ENCODE peak calls at places on chromosomes 2 and 18, in four cellular contexts. B is keratinocyte, Q is cardiac fibroblast, I is adrenal gland. J is an unnamed sample.

GRCh38 chr2:40665493-40666232 is 213.8 kb upstream of the SLC8A1 start:
- DNase-seq in Q (no peak), B (no peak), I (no peak), J (no peak)

GRCh38 chr18:56162871-56163270 is 475.5 kb downstream of the TXNL1 start:
- DNase-seq in B (no peak), Q (no peak), I (no peak), J (no peak)

GRCh38 chr2:23926289-23926749 is 604 bp downstream of the ATAD2B start:
- DNase-seq in Q (no peak), I (no peak), B (no peak), J (peak)

GRCh38 chr2:215427585-215427984 is 8.3 kb downstream of the FN1 start:
- DNase-seq in I (no peak), Q (peak), B (no peak), J (no peak)

GRCh38 chr18:35511833-35512232 is 14.1 kb upstream of the INO80C start:
- DNase-seq in Q (no peak), B (no peak), I (no peak), J (no peak)

GRCh38 chr2:172168917-172169346 is 66.2 kb upstream of the DLX2 start:
- DNase-seq in B (no peak), I (no peak), Q (peak), J (no peak)

GRCh38 chr18:28281400-28281799 is 104.5 kb upstream of the CDH2 start:
- DNase-seq in I (no peak), B (no peak), Q (no peak), J (no peak)

GRCh38 chr2:32008811-32009478 is 1.9 kb downstream of the MEMO1 start:
- DNase-seq in Q (peak), B (no peak), I (no peak), J (no peak)

GRCh38 chr2:42503291-42503690 is 9.5 kb upstream of the KCNG3 start:
- DNase-seq in B (no peak), I (peak), Q (no peak), J (no peak)

GRCh38 chr18:58407263-58407648 is 221.6 kb downstream of the ALPK2 start:
- DNase-seq in B (no peak), I (no peak), Q (no peak), J (no peak)

GRCh38 chr18:70288171-70288850 is 534 bp upstream of the SOCS6 start:
- DNase-seq in B (no peak), I (peak), Q (peak), J (peak)

GRCh38 chr2:105873721-105874120 is 129.0 kb downstream of the NCK2 start:
- DNase-seq in Q (peak), B (no peak), I (no peak), J (no peak)

GRCh38 chr2:207083361-207084080 is 82.2 kb downstream of the KLF7 start:
- DNase-seq in I (no peak), Q (no peak), B (no peak), J (no peak)

GRCh38 chr18:62713651-62714247 is 1.6 kb upstream of the PHLPP1 start:
- DNase-seq in B (no peak), I (no peak), Q (no peak), J (no peak)

GRCh38 chr18:7668392-7668791 is 101.3 kb downstream of the PTPRM start:
- DNase-seq in Q (no peak), B (no peak), I (no peak), J (no peak)

GRCh38 chr2:85926931-85927527 is 38.2 kb upstream of the ST3GAL5 start:
- DNase-seq in Q (peak), I (peak), B (no peak), J (no peak)

GRCh38 chr2:120476141-120476540 is 130.2 kb downstream of the INHBB start:
- DNase-seq in Q (no peak), B (no peak), I (no peak), J (no peak)

GRCh38 chr2:170354409-170354808 is 176.5 kb downstream of the MYO3B start:
- DNase-seq in Q (no peak), I (no peak), B (no peak), J (no peak)

GRCh38 chr2:75099521-75099922 is 99.8 kb downstream of the TACR1 start:
- DNase-seq in B (no peak), Q (no peak), I (no peak), J (no peak)

GRCh38 chr2:157875720-157876065 is 437 bp downstream of the ACVR1 start:
- DNase-seq in Q (no peak), B (no peak), I (peak), J (peak)

GRCh38 chr18:9022397-9023170 is 79.9 kb upstream of the NDUFV2 start:
- DNase-seq in Q (no peak), B (no peak), I (no peak), J (no peak)

GRCh38 chr2:23826079-23826478 is 100.8 kb downstream of the ATAD2B start:
- DNase-seq in B (no peak), Q (peak), I (no peak), J (no peak)

GRCh38 chr2:12824771-12825363 is 108.1 kb downstream of the TRIB2 start:
- DNase-seq in I (peak), Q (peak), B (no peak), J (peak)

GRCh38 chr2:122391726-122392125 is 636.3 kb downstream of the TSN start:
- DNase-seq in I (no peak), Q (no peak), B (no peak), J (no peak)

GRCh38 chr2:163191372-163191771 is 352.8 kb upstream of the KCNH7 start:
- DNase-seq in Q (peak), I (peak), B (no peak), J (no peak)
- TF ChIP-seq CTCF in Q (peak), I (peak), B (no peak), J (peak)

GRCh38 chr2:73175663-73176204 is 26.6 kb upstream of the NOTO start:
- DNase-seq in B (no peak), Q (peak), I (peak), J (peak)
- TF ChIP-seq CTCF in B (no peak), Q (no peak), I (no peak), J (peak)

DNA sequence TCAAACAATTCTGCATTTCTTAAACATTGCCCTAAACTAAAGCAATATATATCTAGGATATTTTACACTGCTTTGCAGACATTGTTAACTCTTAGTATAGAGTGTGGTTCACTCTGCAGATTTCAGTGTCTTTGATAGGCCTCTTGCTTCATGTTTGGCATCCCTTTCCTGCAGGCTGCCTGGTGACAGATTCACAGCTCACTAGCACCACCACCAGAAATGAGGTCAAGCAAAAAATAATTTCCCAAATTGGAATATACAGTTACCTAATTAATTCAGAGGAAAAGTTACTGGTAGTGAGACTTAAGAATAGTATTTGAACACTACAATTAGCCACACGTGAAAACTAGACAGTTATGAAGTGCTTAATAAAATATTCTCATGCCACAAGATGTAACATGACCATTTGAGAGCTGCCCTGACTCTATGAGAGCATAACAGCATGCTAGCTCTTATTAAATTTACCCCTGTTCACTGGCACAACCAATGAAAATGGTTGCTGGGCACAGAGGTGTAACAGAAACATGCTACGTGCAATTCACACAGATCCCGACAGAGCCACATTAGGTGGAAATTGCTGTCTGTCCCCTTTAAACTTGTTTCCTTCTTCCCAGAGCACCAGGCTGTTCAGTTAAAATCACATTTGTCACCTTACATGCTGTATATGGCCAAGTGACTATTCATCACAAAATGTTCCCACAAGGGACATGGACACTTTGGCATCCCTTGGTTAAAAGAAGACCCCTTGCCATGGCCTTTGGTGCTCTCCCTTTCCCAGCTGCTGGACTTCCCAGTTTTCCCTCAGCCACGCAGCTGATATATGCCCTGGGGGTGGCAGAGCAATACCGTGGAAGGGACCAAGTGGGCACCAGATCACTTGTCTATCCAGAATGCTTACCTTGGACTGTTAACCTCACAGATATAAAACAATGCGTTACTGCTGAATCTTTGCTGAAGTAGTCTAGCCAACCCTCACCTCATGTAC is 35.7 kb downstream of the PAIP2B start:
- DNase-seq in I (peak), B (no peak), Q (peak), J (no peak)
- TF ChIP-seq CTCF in I (peak), B (peak), Q (peak), J (peak)

DNA sequence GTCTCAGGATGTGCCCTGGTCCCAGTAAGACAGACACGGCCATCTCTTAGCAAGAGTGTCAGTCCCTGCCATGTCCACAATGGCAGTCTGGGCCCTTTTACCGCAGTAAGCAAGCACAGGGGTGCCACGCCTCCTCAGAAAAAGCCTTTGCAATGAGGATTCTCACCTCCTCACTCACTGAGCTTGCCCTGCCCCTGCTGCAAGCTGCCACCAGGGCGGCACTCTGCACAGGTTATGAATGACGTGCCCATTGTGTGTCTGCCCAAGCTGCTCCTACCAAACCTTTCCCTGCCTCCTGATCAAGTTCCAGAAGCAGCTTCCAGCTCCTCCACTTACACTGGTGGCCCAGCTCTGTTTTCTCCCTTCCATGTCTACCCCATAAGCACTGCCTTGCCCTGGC is 23.3 kb downstream of the ERCC3 start:
- DNase-seq in I (no peak), B (no peak), Q (no peak), J (no peak)
- TF ChIP-seq CTCF in I (no peak), B (peak), Q (no peak), J (no peak)

GRCh38 chr2:113996826-113997599 is 107.1 kb downstream of the ACTR3 start:
- DNase-seq in I (no peak), B (no peak), Q (no peak), J (no peak)
- TF ChIP-seq CTCF in I (no peak), B (no peak), Q (no peak), J (no peak)

J was measured in left ventricle myocardium inferior.